ENCODE peak calls at places on chromosome 15, in nine cellular contexts. U is Caco-2; E is GM12865; P is BJ; I is right lobe of liver; C is psoas muscle; T is ovary; B is CD8-positive, alpha-beta T cell; L is Panc1. Y is an unnamed sample.

GRCh38 chr15:70722266-70723123 is 40.9 kb downstream of the UACA start:
- DNase-seq in U (peak; percentile 27), B (no peak), L (no peak), C (no peak), E (peak; percentile 51), T (no peak), I (no peak), P (no peak), Y (peak; percentile 87)

GRCh38 chr15:98160236-98160635 is 199.7 kb downstream of the ARRDC4 start:
- DNase-seq in B (peak; percentile 3), L (no peak), E (peak; percentile 69), C (no peak), P (no peak), U (no peak), T (no peak), I (no peak), Y (no peak)

GRCh38 chr15:36186376-36186775 is 393.1 kb upstream of the CDIN1 start:
- DNase-seq in I (no peak), C (no peak), L (no peak), P (no peak), T (no peak), B (no peak), U (no peak), E (no peak), Y (no peak)

GRCh38 chr15:40872791-40873526 is 1.1 kb downstream of the RHOV start:
- DNase-seq in U (no peak), P (no peak), T (no peak), I (peak; percentile 29), B (no peak), C (no peak), L (no peak), E (no peak), Y (no peak)

GRCh38 chr15:96869122-96869521 is 538.6 kb downstream of the NR2F2 start:
- DNase-seq in B (no peak), I (no peak), C (no peak), E (no peak), P (no peak), T (no peak), L (no peak), U (no peak), Y (no peak)

GRCh38 chr15:91921188-91921820 is 67.8 kb downstream of the SLCO3A1 start:
- DNase-seq in E (no peak), P (no peak), B (no peak), I (no peak), C (no peak), T (no peak), U (no peak), L (no peak), Y (peak; percentile 51)

GRCh38 chr15:75123395-75123794 is 78.3 kb upstream of the C15orf39 start:
- DNase-seq in P (peak; percentile 94), U (no peak), L (no peak), T (no peak), I (no peak), E (no peak), B (no peak), C (no peak), Y (peak; percentile 54)

GRCh38 chr15:62706361-62706760 is 336.2 kb upstream of the TPM1 start:
- DNase-seq in C (no peak), E (no peak), U (no peak), B (no peak), P (no peak), I (no peak), T (no peak), L (no peak), Y (peak; percentile 47)

GRCh38 chr15:89499156-89499555 is 2.8 kb upstream of the RHCG start:
- DNase-seq in U (no peak), B (no peak), P (no peak), L (no peak), C (no peak), E (no peak), T (no peak), I (peak; percentile 31), Y (no peak)

GRCh38 chr15:95761742-95762141 is 568.8 kb upstream of the NR2F2 start:
- DNase-seq in T (no peak), L (no peak), C (no peak), E (no peak), U (no peak), B (no peak), I (no peak), P (no peak), Y (no peak)

GRCh38 chr15:91214675-91215590 is 114.9 kb downstream of the SV2B start:
- DNase-seq in E (no peak), T (no peak), P (no peak), B (no peak), C (no peak), L (no peak), U (no peak), I (no peak), Y (no peak)

GRCh38 chr15:43186003-43186353 is 775 bp downstream of the CCNDBP1 start:
- DNase-seq in B (no peak), U (no peak), E (no peak), I (no peak), P (no peak), T (no peak), C (no peak), L (no peak), Y (no peak)
- TF ChIP-seq CTCF in B (no peak), U (no peak), E (no peak), I (no peak), P (no peak), T (no peak), C (no peak), L (peak; percentile 26), Y (no peak)

GRCh38 chr15:50767332-50767861 is 1.9 kb upstream of the SPPL2A start:
- DNase-seq in E (no peak), P (no peak), T (no peak), C (peak; percentile 60), L (no peak), I (no peak), B (no peak), U (no peak), Y (no peak)

GRCh38 chr15:50758712-50759205 is 6.7 kb downstream of the SPPL2A start:
- DNase-seq in I (no peak), T (no peak), U (no peak), E (no peak), P (no peak), B (no peak), L (no peak), C (no peak), Y (no peak)

GRCh38 chr15:50765202-50765967 is at the start of gene SPPL2A:
- DNase-seq in T (peak; percentile 83), I (peak; percentile 91), B (peak; percentile 74), L (no peak), U (peak; percentile 89), E (peak; percentile 87), P (peak; percentile 55), C (peak; percentile 90), Y (peak; percentile 88)

DNA sequence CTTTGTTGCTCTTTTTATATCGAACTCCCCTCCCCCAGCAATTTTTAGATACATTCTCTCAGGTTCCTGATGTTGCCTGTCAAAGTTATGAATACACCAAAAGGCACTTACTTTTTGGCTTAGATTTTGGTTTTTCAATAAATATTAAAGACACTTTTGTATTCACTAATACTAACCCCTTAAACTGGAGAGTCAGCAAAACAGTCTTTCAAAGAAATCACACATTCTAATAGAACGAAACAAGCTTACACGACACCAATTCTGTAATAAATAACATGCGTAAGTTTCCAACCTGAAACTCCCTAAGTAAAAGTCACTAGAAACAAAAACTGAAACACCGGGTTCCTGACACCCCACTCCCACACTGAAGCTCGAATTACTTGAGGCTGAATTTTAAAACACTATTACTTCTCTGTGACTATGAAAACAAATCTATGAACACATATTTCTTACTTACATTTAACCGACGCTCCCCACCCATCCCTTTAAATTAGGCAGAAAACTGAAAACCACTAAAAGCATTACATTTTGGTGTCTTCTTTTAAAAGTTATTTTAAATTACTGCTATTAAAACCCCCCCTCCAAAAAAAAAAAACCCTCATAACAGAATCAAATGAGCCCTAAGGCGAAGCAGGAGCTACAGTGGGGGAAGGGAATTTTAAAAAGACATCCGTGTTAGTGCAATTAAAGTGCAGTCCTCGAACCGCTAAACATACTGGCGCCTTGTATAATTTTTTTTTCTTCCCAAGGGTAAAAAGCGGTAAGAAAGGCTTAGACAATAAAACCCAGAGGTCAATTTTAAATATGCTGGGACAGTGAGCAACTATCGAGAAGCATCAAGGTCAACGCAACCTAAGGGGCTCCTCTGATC is 940 bp downstream of the SPPL2A start:
- DNase-seq in C (no peak), I (no peak), E (peak; percentile 75), P (no peak), L (no peak), B (no peak), T (no peak), U (no peak), Y (peak; percentile 52)
- H3K4me3 ChIP-seq in C (peak overlapping the region; percentile 90), I (peak overlapping the region; percentile 93), E (peak overlapping the region; percentile 73), P (peak overlapping the region; percentile 53), L (peak overlapping the region; percentile 91), B (peak overlapping the region; percentile 77), T (peak overlapping the region; percentile 98), U (peak overlapping the region; percentile 57), Y (peak overlapping the region; percentile 77)

DNA sequence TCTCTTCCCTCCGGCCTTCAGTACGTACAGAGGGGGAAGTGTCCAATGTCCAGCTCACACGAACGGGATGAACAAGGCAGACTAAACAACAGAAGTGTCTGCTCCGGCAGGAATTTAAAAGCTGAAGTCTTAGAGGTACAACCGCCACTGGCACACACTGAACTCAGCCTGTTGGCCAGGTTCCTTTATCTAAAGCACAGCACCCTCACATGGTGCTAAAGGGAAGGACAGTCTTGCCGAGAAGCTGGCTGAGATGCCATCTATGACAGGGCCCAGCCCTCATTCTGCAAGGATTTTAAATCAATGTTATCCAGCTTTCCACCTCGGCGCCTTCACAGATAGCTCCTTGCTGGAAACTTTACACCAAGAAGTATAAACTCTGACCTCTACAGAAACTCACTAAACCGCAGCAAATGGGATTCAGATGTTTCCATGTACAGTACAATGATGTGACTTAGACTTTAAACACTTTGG is 2.8 kb downstream of the ADAMTS17 start:
- DNase-seq in L (no peak), B (peak; percentile 48), E (peak; percentile 25), T (peak; percentile 74), P (no peak), C (peak; percentile 49), U (peak; percentile 33), I (no peak), Y (peak; percentile 59)
- TF ChIP-seq CTCF in L (peak; percentile 77), B (peak; percentile 83), E (peak; percentile 21), T (peak; percentile 72), P (peak; percentile 22), C (peak; percentile 64), U (peak; percentile 29), I (peak; percentile 63), Y (peak; percentile 40)

GRCh38 chr15:29676961-29677402 is 145.3 kb downstream of the TJP1 start:
- DNase-seq in T (no peak), U (no peak), E (no peak), P (no peak), I (no peak), C (no peak), L (no peak), B (no peak), Y (peak; percentile 45)

GRCh38 chr15:29674661-29675533 is 147.4 kb downstream of the TJP1 start:
- DNase-seq in E (no peak), T (no peak), B (no peak), U (peak; percentile 86), I (peak; percentile 91), P (no peak), C (no peak), L (no peak), Y (peak; percentile 24)

GRCh38 chr15:29677871-29678431 is 144.3 kb downstream of the TJP1 start:
- DNase-seq in C (no peak), L (no peak), B (no peak), I (no peak), E (no peak), T (no peak), P (no peak), U (no peak), Y (no peak)

GRCh38 chr15:29677450-29677849 is 144.8 kb downstream of the TJP1 start:
- DNase-seq in L (no peak), C (no peak), E (no peak), P (no peak), U (no peak), I (no peak), T (no peak), B (no peak), Y (no peak)

GRCh38 chr15:29675791-29676301 is 146.4 kb downstream of the TJP1 start:
- DNase-seq in U (no peak), I (no peak), L (no peak), B (no peak), P (no peak), T (no peak), C (no peak), E (peak; percentile 43), Y (no peak)
- H3K4me3 ChIP-seq in U (no peak overlapping the region), I (peak overlapping the region; percentile 60), L (peak overlapping the region; percentile 54), B (no peak overlapping the region), P (no peak overlapping the region), T (no peak overlapping the region), C (no peak overlapping the region), E (no peak overlapping the region), Y (peak overlapping the region; percentile 9)

Y was measured in fibroblast of the aortic adventitia.